ENCODE peak calls at places on chromosomes 12 and 14, in nine cellular contexts. One of them, this sample, is unnamed.

GRCh38 chr14:60815371-60815770 is 80.8 kb downstream of the MNAT1 start:
- DNase-seq in heart left ventricle: no peak
- DNase-seq in dorsolateral prefrontal cortex: no peak
- DNase-seq in upper lobe of left lung: no peak
- DNase-seq in HL-60: no peak
- DNase-seq in right lobe of liver: no peak
- DNase-seq in IMR-90: no peak
- DNase-seq in fibroblast of lung: no peak
- DNase-seq in tibial artery: no peak
- DNase-seq in this sample: no peak

GRCh38 chr12:19572920-19573558 is 133.7 kb downstream of the AEBP2 start:
- DNase-seq in fibroblast of lung: peak
- DNase-seq in tibial artery: peak
- DNase-seq in heart left ventricle: no peak
- DNase-seq in upper lobe of left lung: no peak
- DNase-seq in right lobe of liver: no peak
- DNase-seq in dorsolateral prefrontal cortex: no peak
- DNase-seq in HL-60: peak
- DNase-seq in IMR-90: peak
- DNase-seq in this sample: no peak

GRCh38 chr12:109890620-109891019 is 9.5 kb upstream of the TCHP start:
- DNase-seq in tibial artery: no peak
- DNase-seq in dorsolateral prefrontal cortex: no peak
- DNase-seq in right lobe of liver: no peak
- DNase-seq in heart left ventricle: no peak
- DNase-seq in upper lobe of left lung: no peak
- DNase-seq in fibroblast of lung: no peak
- DNase-seq in HL-60: no peak
- DNase-seq in IMR-90: no peak
- DNase-seq in this sample: no peak

GRCh38 chr14:72948481-72949138 is 22.3 kb downstream of the DCAF4 start:
- DNase-seq in dorsolateral prefrontal cortex: peak
- DNase-seq in right lobe of liver: no peak
- DNase-seq in upper lobe of left lung: peak
- DNase-seq in HL-60: no peak
- DNase-seq in heart left ventricle: peak
- DNase-seq in fibroblast of lung: peak
- DNase-seq in tibial artery: peak
- DNase-seq in IMR-90: peak
- DNase-seq in this sample: no peak

GRCh38 chr14:39717000-39717399 is 284.8 kb upstream of the FBXO33 start:
- DNase-seq in right lobe of liver: no peak
- DNase-seq in HL-60: no peak
- DNase-seq in fibroblast of lung: no peak
- DNase-seq in heart left ventricle: no peak
- DNase-seq in upper lobe of left lung: no peak
- DNase-seq in dorsolateral prefrontal cortex: no peak
- DNase-seq in tibial artery: no peak
- DNase-seq in IMR-90: no peak
- DNase-seq in this sample: no peak

GRCh38 chr14:95460647-95461478 is 55.6 kb downstream of the SYNE3 start:
- DNase-seq in tibial artery: no peak
- DNase-seq in heart left ventricle: no peak
- DNase-seq in right lobe of liver: no peak
- DNase-seq in HL-60: no peak
- DNase-seq in dorsolateral prefrontal cortex: peak
- DNase-seq in upper lobe of left lung: no peak
- DNase-seq in IMR-90: peak
- DNase-seq in fibroblast of lung: peak
- DNase-seq in this sample: no peak

GRCh38 chr12:92753976-92754885 is 51.4 kb downstream of the PLEKHG7 start:
- DNase-seq in heart left ventricle: peak
- DNase-seq in HL-60: no peak
- DNase-seq in fibroblast of lung: peak
- DNase-seq in dorsolateral prefrontal cortex: no peak
- DNase-seq in right lobe of liver: no peak
- DNase-seq in upper lobe of left lung: no peak
- DNase-seq in tibial artery: no peak
- DNase-seq in IMR-90: peak
- DNase-seq in this sample: no peak

GRCh38 chr12:124498178-124498869 is 69.1 kb downstream of the NCOR2 start:
- DNase-seq in IMR-90: peak
- DNase-seq in tibial artery: no peak
- DNase-seq in fibroblast of lung: peak
- DNase-seq in heart left ventricle: no peak
- DNase-seq in right lobe of liver: no peak
- DNase-seq in dorsolateral prefrontal cortex: no peak
- DNase-seq in upper lobe of left lung: no peak
- DNase-seq in HL-60: no peak
- DNase-seq in this sample: no peak

GRCh38 chr12:121144416-121144914 is 11.8 kb downstream of the P2RX7 start:
- DNase-seq in HL-60: peak
- DNase-seq in heart left ventricle: no peak
- DNase-seq in upper lobe of left lung: peak
- DNase-seq in right lobe of liver: no peak
- DNase-seq in fibroblast of lung: peak
- DNase-seq in dorsolateral prefrontal cortex: no peak
- DNase-seq in tibial artery: no peak
- DNase-seq in IMR-90: peak
- DNase-seq in this sample: no peak

GRCh38 chr14:87241018-87241779 is 751.8 kb downstream of the GALC start:
- DNase-seq in tibial artery: no peak
- DNase-seq in dorsolateral prefrontal cortex: no peak
- DNase-seq in IMR-90: no peak
- DNase-seq in HL-60: no peak
- DNase-seq in heart left ventricle: no peak
- DNase-seq in upper lobe of left lung: no peak
- DNase-seq in right lobe of liver: no peak
- DNase-seq in fibroblast of lung: no peak
- DNase-seq in this sample: no peak

GRCh38 chr14:73833530-73834257 is 17.9 kb upstream of the PTGR2 start:
- DNase-seq in tibial artery: no peak
- DNase-seq in IMR-90: peak
- DNase-seq in HL-60: no peak
- DNase-seq in dorsolateral prefrontal cortex: peak
- DNase-seq in upper lobe of left lung: peak
- DNase-seq in right lobe of liver: no peak
- DNase-seq in heart left ventricle: peak
- DNase-seq in fibroblast of lung: peak
- DNase-seq in this sample: no peak

GRCh38 chr12:109655578-109655977 is 58.0 kb upstream of the FAM222A start:
- DNase-seq in upper lobe of left lung: no peak
- DNase-seq in fibroblast of lung: no peak
- DNase-seq in heart left ventricle: no peak
- DNase-seq in IMR-90: no peak
- DNase-seq in HL-60: no peak
- DNase-seq in right lobe of liver: no peak
- DNase-seq in tibial artery: no peak
- DNase-seq in dorsolateral prefrontal cortex: no peak
- DNase-seq in this sample: no peak

GRCh38 chr12:108629824-108630476 is 3.7 kb downstream of the SELPLG start:
- DNase-seq in upper lobe of left lung: peak
- DNase-seq in IMR-90: peak
- DNase-seq in right lobe of liver: no peak
- DNase-seq in fibroblast of lung: peak
- DNase-seq in heart left ventricle: peak
- DNase-seq in HL-60: no peak
- DNase-seq in tibial artery: no peak
- DNase-seq in dorsolateral prefrontal cortex: no peak
- DNase-seq in this sample: no peak

GRCh38 chr14:34628681-34629135 is 1.2 kb downstream of the SNX6 start:
- DNase-seq in dorsolateral prefrontal cortex: no peak
- DNase-seq in fibroblast of lung: no peak
- DNase-seq in upper lobe of left lung: peak
- DNase-seq in right lobe of liver: no peak
- DNase-seq in IMR-90: peak
- DNase-seq in heart left ventricle: peak
- DNase-seq in tibial artery: no peak
- DNase-seq in HL-60: no peak
- DNase-seq in this sample: no peak

GRCh38 chr12:114678718-114679117 is 5.3 kb downstream of the TBX3 start:
- DNase-seq in tibial artery: no peak
- DNase-seq in fibroblast of lung: no peak
- DNase-seq in right lobe of liver: no peak
- DNase-seq in dorsolateral prefrontal cortex: no peak
- DNase-seq in upper lobe of left lung: no peak
- DNase-seq in IMR-90: no peak
- DNase-seq in heart left ventricle: no peak
- DNase-seq in HL-60: no peak
- DNase-seq in this sample: no peak

GRCh38 chr12:114679452-114679875 is 4.5 kb downstream of the TBX3 start:
- DNase-seq in HL-60: no peak
- DNase-seq in right lobe of liver: no peak
- DNase-seq in upper lobe of left lung: no peak
- DNase-seq in fibroblast of lung: peak
- DNase-seq in heart left ventricle: no peak
- DNase-seq in tibial artery: no peak
- DNase-seq in IMR-90: peak
- DNase-seq in dorsolateral prefrontal cortex: no peak
- DNase-seq in this sample: no peak

GRCh38 chr12:114676142-114676741 is 7.7 kb downstream of the TBX3 start:
- DNase-seq in dorsolateral prefrontal cortex: no peak
- DNase-seq in fibroblast of lung: peak
- DNase-seq in HL-60: no peak
- DNase-seq in tibial artery: no peak
- DNase-seq in heart left ventricle: no peak
- DNase-seq in right lobe of liver: no peak
- DNase-seq in upper lobe of left lung: no peak
- DNase-seq in IMR-90: no peak
- DNase-seq in this sample: no peak

GRCh38 chr12:114679942-114680341 is 4.0 kb downstream of the TBX3 start:
- DNase-seq in right lobe of liver: no peak
- DNase-seq in IMR-90: no peak
- DNase-seq in tibial artery: no peak
- DNase-seq in heart left ventricle: no peak
- DNase-seq in HL-60: no peak
- DNase-seq in dorsolateral prefrontal cortex: no peak
- DNase-seq in upper lobe of left lung: no peak
- DNase-seq in fibroblast of lung: no peak
- DNase-seq in this sample: no peak

GRCh38 chr12:114678028-114678427 is 5.9 kb downstream of the TBX3 start:
- DNase-seq in dorsolateral prefrontal cortex: no peak
- DNase-seq in right lobe of liver: no peak
- DNase-seq in IMR-90: no peak
- DNase-seq in fibroblast of lung: no peak
- DNase-seq in heart left ventricle: no peak
- DNase-seq in tibial artery: no peak
- DNase-seq in HL-60: no peak
- DNase-seq in upper lobe of left lung: no peak
- DNase-seq in this sample: no peak
- H3K27ac ChIP-seq in dorsolateral prefrontal cortex: no peak
- H3K27ac ChIP-seq in right lobe of liver: no peak
- H3K27ac ChIP-seq in IMR-90: peak
- H3K27ac ChIP-seq in fibroblast of lung: peak
- H3K27ac ChIP-seq in heart left ventricle: no peak
- H3K27ac ChIP-seq in tibial artery: no peak
- H3K27ac ChIP-seq in HL-60: no peak
- H3K27ac ChIP-seq in upper lobe of left lung: peak
- H3K27ac ChIP-seq in this sample: no peak

DNA sequence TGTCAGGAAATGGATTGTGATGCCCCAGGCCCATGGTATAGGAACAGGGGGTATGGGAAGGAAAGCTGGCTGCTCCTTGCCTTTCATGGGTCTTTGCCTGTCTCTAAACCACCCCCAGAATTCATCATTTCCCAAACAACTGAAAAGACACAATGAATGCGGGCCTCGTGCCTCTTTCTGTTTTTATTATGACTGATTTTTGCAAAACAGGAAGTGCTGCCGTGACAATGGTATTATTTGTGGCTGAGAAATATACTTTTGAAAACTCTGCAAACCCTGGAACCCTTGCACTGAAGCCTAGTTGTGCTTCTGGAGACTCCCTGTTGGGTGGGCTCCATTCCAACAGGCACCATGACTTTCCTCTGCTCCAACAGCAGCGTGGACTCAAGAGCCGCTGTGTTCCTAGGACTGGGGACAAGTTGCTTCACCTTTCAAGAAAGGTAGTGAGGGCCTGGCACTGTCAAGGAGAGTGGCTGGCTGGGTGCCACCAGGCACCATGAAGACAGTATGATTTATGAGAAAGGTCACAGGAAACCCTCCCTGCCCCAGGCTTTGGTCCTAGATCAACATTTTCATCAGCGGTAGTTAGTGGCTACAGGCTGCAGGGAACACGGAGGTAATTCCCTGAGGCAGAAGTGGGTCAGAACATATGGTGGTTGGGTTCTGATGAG is 4.8 kb upstream of the DGLUCY start:
- DNase-seq in tibial artery: no peak
- DNase-seq in IMR-90: no peak
- DNase-seq in dorsolateral prefrontal cortex: no peak
- DNase-seq in heart left ventricle: no peak
- DNase-seq in right lobe of liver: no peak
- DNase-seq in upper lobe of left lung: peak
- DNase-seq in HL-60: no peak
- DNase-seq in fibroblast of lung: no peak
- DNase-seq in this sample: no peak
- H3K4me3 ChIP-seq in tibial artery: no peak
- H3K4me3 ChIP-seq in IMR-90: no peak
- H3K4me3 ChIP-seq in dorsolateral prefrontal cortex: no peak
- H3K4me3 ChIP-seq in heart left ventricle: no peak
- H3K4me3 ChIP-seq in right lobe of liver: no peak
- H3K4me3 ChIP-seq in upper lobe of left lung: no peak
- H3K4me3 ChIP-seq in HL-60: no peak
- H3K4me3 ChIP-seq in fibroblast of lung: no peak
- H3K4me3 ChIP-seq in this sample: no peak

DNA sequence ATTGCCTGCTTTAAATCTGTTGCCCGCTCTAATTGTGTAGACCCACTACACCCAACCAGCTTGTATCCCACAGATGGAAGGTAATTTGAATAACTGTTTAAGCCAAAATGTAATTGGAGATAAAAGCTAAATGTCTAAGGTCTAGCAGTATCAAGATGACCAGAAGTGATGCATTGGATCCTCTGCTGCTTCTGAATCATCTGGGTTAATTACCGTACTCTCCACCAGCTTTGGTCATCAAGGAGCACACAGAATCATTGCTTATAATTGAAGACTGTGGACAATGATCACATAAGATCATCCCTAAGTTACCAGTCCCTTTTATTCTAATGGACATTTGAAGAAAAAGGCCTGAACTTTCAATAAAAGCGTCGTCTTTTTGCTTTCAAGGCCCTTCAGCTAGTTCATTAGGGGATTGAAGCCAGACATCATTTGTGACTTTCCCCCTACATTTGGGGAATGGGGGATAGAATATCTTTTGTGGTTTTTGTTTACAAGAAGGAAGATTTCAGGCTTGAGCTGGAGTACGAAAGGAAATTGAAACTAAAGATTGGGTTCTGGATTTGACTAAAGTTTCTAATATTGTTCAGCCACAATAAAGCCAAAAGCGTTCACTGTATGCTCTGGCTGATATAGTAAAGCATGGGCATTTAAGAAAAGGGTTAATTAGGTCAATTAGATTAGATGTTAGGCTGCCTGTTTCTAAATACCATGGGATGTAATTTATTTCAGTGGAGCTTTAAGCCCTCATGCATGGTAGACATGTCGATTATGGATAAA is 123.2 kb downstream of the CHST11 start:
- DNase-seq in heart left ventricle: no peak
- DNase-seq in fibroblast of lung: no peak
- DNase-seq in right lobe of liver: no peak
- DNase-seq in upper lobe of left lung: no peak
- DNase-seq in dorsolateral prefrontal cortex: no peak
- DNase-seq in tibial artery: no peak
- DNase-seq in IMR-90: no peak
- DNase-seq in HL-60: no peak
- DNase-seq in this sample: no peak
- TF ChIP-seq CTCF in heart left ventricle: no peak
- TF ChIP-seq CTCF in fibroblast of lung: no peak
- TF ChIP-seq CTCF in right lobe of liver: no peak
- TF ChIP-seq CTCF in upper lobe of left lung: no peak
- TF ChIP-seq CTCF in dorsolateral prefrontal cortex: no peak
- TF ChIP-seq CTCF in tibial artery: no peak
- TF ChIP-seq CTCF in IMR-90: no peak
- TF ChIP-seq CTCF in HL-60: no peak
- TF ChIP-seq CTCF in this sample: no peak

GRCh38 chr12:117098361-117099217 is 627 bp downstream of the TESC start:
- DNase-seq in IMR-90: no peak
- DNase-seq in fibroblast of lung: no peak
- DNase-seq in dorsolateral prefrontal cortex: no peak
- DNase-seq in upper lobe of left lung: no peak
- DNase-seq in HL-60: no peak
- DNase-seq in right lobe of liver: peak
- DNase-seq in tibial artery: no peak
- DNase-seq in heart left ventricle: no peak
- DNase-seq in this sample: no peak
- H3K27ac ChIP-seq in IMR-90: no peak
- H3K27ac ChIP-seq in fibroblast of lung: no peak
- H3K27ac ChIP-seq in dorsolateral prefrontal cortex: peak
- H3K27ac ChIP-seq in upper lobe of left lung: peak
- H3K27ac ChIP-seq in HL-60: peak
- H3K27ac ChIP-seq in right lobe of liver: no peak
- H3K27ac ChIP-seq in tibial artery: no peak
- H3K27ac ChIP-seq in heart left ventricle: peak
- H3K27ac ChIP-seq in this sample: no peak